ENCODE peak calls at places on chromosomes 2 and 18, in ten cellular contexts. R, M, U, C, V, J, X, G, W and E are unnamed samples.

GRCh38 chr2:1636791-1637415 is 107.4 kb downstream of the PXDN start:
- DNase-seq in M (no peak), X (peak; percentile 14), C (no peak), W (peak; percentile 73), J (no peak), R (no peak), G (no peak), U (no peak), V (no peak), E (no peak)

GRCh38 chr2:112712903-112713584 is 7.8 kb upstream of the NT5DC4 start:
- DNase-seq in W (no peak), M (peak; percentile 92), G (no peak), R (no peak), X (peak; percentile 48), V (no peak), C (no peak), U (no peak), J (no peak), E (peak; percentile 69)

GRCh38 chr2:147487286-147487979 is 357.4 kb upstream of the ACVR2A start:
- DNase-seq in W (no peak), J (no peak), V (no peak), R (no peak), U (peak; percentile 34), C (no peak), G (no peak), M (no peak), X (no peak), E (no peak)

GRCh38 chr2:220451438-220451837 is 824.0 kb downstream of the SLC4A3 start:
- DNase-seq in R (no peak), W (no peak), X (no peak), V (no peak), C (no peak), U (no peak), G (no peak), M (no peak), J (no peak), E (no peak)

GRCh38 chr18:23540867-23541266 is 37.6 kb downstream of the RMC1 start:
- DNase-seq in J (peak; percentile 31), C (no peak), M (no peak), W (no peak), X (no peak), U (no peak), G (no peak), V (no peak), R (no peak), E (no peak)

GRCh38 chr2:190216829-190217228 is 102.8 kb downstream of the HIBCH start:
- DNase-seq in R (no peak), M (no peak), W (no peak), J (no peak), C (peak; percentile 10), U (peak; percentile 74), X (no peak), G (no peak), V (no peak), E (peak; percentile 13)

GRCh38 chr18:10453885-10454772 is at the start of gene APCDD1:
- DNase-seq in C (peak; percentile 7), J (no peak), G (no peak), X (peak; percentile 55), R (no peak), U (peak; percentile 90), V (no peak), W (no peak), M (no peak), E (peak; percentile 73)

GRCh38 chr18:27540126-27540525 is 355.0 kb upstream of the CHST9 start:
- DNase-seq in X (no peak), R (no peak), J (no peak), C (no peak), M (no peak), V (no peak), W (no peak), U (peak; percentile 67), G (no peak), E (no peak)

GRCh38 chr2:22056621-22057132 is 932.9 kb downstream of the TDRD15 start:
- DNase-seq in U (no peak), G (no peak), M (no peak), X (no peak), V (no peak), R (no peak), J (no peak), C (no peak), W (no peak), E (no peak)

GRCh38 chr2:186576614-186577013 is 13.2 kb upstream of the ITGAV start:
- DNase-seq in M (peak; percentile 74), U (no peak), R (no peak), W (no peak), V (no peak), G (no peak), X (peak; percentile 30), J (no peak), C (no peak), E (no peak)

GRCh38 chr2:29016500-29016899 is 35.4 kb downstream of the TOGARAM2 start:
- DNase-seq in J (no peak), C (no peak), U (no peak), W (no peak), V (no peak), G (no peak), R (no peak), X (no peak), M (no peak), E (no peak)

GRCh38 chr2:205270689-205271088 is 411.6 kb upstream of the NRP2 start:
- DNase-seq in U (no peak), M (no peak), J (no peak), C (no peak), W (no peak), V (no peak), G (no peak), X (no peak), R (no peak), E (no peak)

GRCh38 chr2:232296766-232297525 is 81.6 kb upstream of the ALPP start:
- DNase-seq in W (peak; percentile 77), V (no peak), J (no peak), M (peak; percentile 9), G (no peak), R (no peak), X (peak; percentile 28), C (no peak), U (no peak), E (no peak)

GRCh38 chr18:51953521-51953920 is 386.5 kb upstream of the DCC start:
- DNase-seq in W (no peak), C (no peak), J (no peak), R (no peak), G (no peak), M (no peak), V (no peak), U (no peak), X (no peak), E (no peak)

GRCh38 chr2:2846379-2847130 is 515.5 kb upstream of the MYT1L start:
- DNase-seq in M (no peak), V (no peak), J (no peak), G (no peak), U (no peak), C (no peak), X (no peak), W (no peak), R (no peak), E (peak; percentile 38)

DNA sequence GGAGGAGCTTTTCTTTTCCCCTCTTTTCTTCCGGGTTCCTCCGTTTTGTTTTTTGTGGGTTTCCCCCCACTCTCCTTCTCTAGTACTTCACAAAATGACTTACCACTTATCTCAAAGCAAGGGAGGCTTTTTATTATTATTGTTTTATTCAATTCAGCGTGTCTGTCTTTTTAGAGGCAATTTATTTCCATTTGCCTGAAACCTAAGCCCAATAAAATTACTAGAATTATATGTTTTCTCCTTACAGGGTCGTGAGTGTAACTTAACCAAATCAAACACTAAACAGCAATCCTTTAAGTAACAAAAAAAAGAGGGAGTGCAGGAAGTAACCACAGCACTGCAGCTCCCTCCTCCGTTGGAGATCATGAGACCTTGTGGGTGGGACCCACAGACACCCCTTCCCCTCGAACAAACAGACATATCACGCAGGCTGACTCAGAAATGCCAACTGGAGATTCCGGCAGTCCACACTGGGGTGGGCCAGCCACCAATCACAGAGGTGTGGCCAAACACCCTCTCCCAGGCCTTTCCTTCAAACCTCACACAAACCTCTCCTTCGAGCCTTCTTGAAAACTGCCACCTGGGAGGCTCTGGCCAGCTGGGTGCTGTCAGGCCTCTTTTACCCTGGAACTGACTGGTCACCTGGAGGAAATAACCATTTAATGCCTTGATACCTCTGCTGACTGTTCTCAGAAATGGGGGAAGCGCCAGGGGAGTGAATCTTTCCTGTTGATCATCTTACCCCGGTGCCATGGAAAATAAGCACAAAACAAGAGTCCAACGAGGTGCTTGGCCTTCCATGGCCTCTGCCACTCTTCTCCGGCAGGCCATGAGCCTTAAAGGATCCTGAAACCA is 207.1 kb upstream of the SMAD2 start:
- DNase-seq in J (no peak), U (no peak), C (no peak), W (no peak), X (no peak), G (no peak), R (no peak), V (no peak), M (no peak), E (no peak)
- H3K4me3 ChIP-seq in J (no peak overlapping the region), U (peak overlapping the region; percentile 56), C (no peak overlapping the region), W (no peak overlapping the region), X (no peak overlapping the region), G (no peak overlapping the region), R (no peak overlapping the region), V (no peak overlapping the region), M (no peak overlapping the region), E (peak overlapping the region; percentile 50)

GRCh38 chr2:120014231-120014990 is 1.5 kb downstream of the EPB41L5 start:
- DNase-seq in M (peak; percentile 56), R (no peak), C (no peak), V (no peak), J (no peak), X (no peak), G (no peak), U (peak; percentile 21), W (no peak), E (no peak)
- H3K4me3 ChIP-seq in M (peak overlapping the region; percentile 70), R (no peak overlapping the region), C (no peak overlapping the region), V (peak overlapping the region; percentile 82), J (no peak overlapping the region), X (no peak overlapping the region), G (no peak overlapping the region), U (peak overlapping the region; percentile 75), W (no peak overlapping the region), E (peak overlapping the region; percentile 95)

DNA sequence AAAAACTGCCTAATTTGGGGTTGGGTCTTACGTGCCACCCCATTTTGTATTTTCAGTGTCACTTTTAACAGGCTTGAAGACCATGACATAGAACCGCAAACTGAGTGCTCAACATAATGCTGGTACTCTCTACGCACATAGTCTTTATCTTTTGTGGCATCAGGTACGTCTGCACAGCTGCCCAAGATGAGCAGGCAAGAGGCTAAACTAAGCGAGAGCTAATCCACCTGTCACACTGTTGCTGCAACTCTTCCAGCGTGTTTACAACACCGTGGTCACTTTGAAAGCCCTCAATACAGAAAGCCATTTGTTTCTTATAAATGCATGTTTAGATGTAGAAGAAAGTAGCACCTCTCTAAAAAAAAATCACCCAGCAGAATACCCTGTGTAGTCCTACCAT is 270.0 kb upstream of the TCF4 start:
- DNase-seq in G (no peak), W (no peak), U (no peak), J (no peak), V (no peak), R (no peak), C (no peak), M (no peak), X (no peak), E (peak; percentile 38)
- H3K4me3 ChIP-seq in G (no peak overlapping the region), W (no peak overlapping the region), U (no peak overlapping the region), J (no peak overlapping the region), V (no peak overlapping the region), R (no peak overlapping the region), C (no peak overlapping the region), M (no peak overlapping the region), X (no peak overlapping the region), E (no peak overlapping the region)

GRCh38 chr2:161228511-161229240 is 68.4 kb downstream of the TANK start:
- DNase-seq in M (peak; percentile 33), R (no peak), G (no peak), C (no peak), U (no peak), V (no peak), X (no peak), J (no peak), W (no peak), E (no peak)
- H3K4me3 ChIP-seq in M (no peak overlapping the region), R (no peak overlapping the region), G (no peak overlapping the region), C (no peak overlapping the region), U (no peak overlapping the region), V (no peak overlapping the region), X (no peak overlapping the region), J (no peak overlapping the region), W (no peak overlapping the region), E (no peak overlapping the region)